ENCODE peak calls at places on chromosomes 4 and X, in eight cellular contexts. One of them, this sample, is unnamed.

GRCh38 chrX:118603981-118604380 is 108.4 kb downstream of the DOCK11 start:
- DNase-seq in tibial nerve: no peak
- DNase-seq in hepatocyte: peak; percentile 57
- DNase-seq in ascending aorta: peak; percentile 74
- DNase-seq in suprapubic skin: no peak
- DNase-seq in naive thymus-derived CD4-positive, alpha-beta T cell: peak; percentile 40
- DNase-seq in CD8-positive, alpha-beta memory T cell: peak; percentile 3
- DNase-seq in left lung: no peak
- DNase-seq in this sample: peak; percentile 28

GRCh38 chr4:337932-338758 is 531 bp downstream of the ZNF141 start:
- DNase-seq in tibial nerve: peak; percentile 15
- DNase-seq in hepatocyte: peak; percentile 70
- DNase-seq in ascending aorta: no peak
- DNase-seq in suprapubic skin: peak; percentile 76
- DNase-seq in naive thymus-derived CD4-positive, alpha-beta T cell: no peak
- DNase-seq in CD8-positive, alpha-beta memory T cell: peak; percentile 2
- DNase-seq in left lung: peak; percentile 89
- DNase-seq in this sample: peak; percentile 77

GRCh38 chr4:125313497-125313896 is 1.3 kb upstream of the FAT4 start:
- DNase-seq in tibial nerve: no peak
- DNase-seq in hepatocyte: peak; percentile 92
- DNase-seq in ascending aorta: peak; percentile 65
- DNase-seq in suprapubic skin: no peak
- DNase-seq in naive thymus-derived CD4-positive, alpha-beta T cell: peak; percentile 14
- DNase-seq in CD8-positive, alpha-beta memory T cell: no peak
- DNase-seq in left lung: no peak
- DNase-seq in this sample: no peak

GRCh38 chr4:104211657-104212056 is 283.0 kb downstream of the CXXC4 start:
- DNase-seq in tibial nerve: no peak
- DNase-seq in hepatocyte: no peak
- DNase-seq in ascending aorta: no peak
- DNase-seq in suprapubic skin: no peak
- DNase-seq in naive thymus-derived CD4-positive, alpha-beta T cell: no peak
- DNase-seq in CD8-positive, alpha-beta memory T cell: no peak
- DNase-seq in left lung: no peak
- DNase-seq in this sample: no peak

GRCh38 chr4:180335571-180335970 is 1907.6 kb upstream of the TENM3 start:
- DNase-seq in tibial nerve: no peak
- DNase-seq in hepatocyte: no peak
- DNase-seq in ascending aorta: no peak
- DNase-seq in suprapubic skin: no peak
- DNase-seq in naive thymus-derived CD4-positive, alpha-beta T cell: no peak
- DNase-seq in CD8-positive, alpha-beta memory T cell: no peak
- DNase-seq in left lung: no peak
- DNase-seq in this sample: no peak

GRCh38 chr4:32768664-32769389 is 2048.7 kb downstream of the PCDH7 start:
- DNase-seq in tibial nerve: no peak
- DNase-seq in hepatocyte: peak; percentile 22
- DNase-seq in ascending aorta: no peak
- DNase-seq in suprapubic skin: no peak
- DNase-seq in naive thymus-derived CD4-positive, alpha-beta T cell: no peak
- DNase-seq in CD8-positive, alpha-beta memory T cell: no peak
- DNase-seq in left lung: no peak
- DNase-seq in this sample: no peak

GRCh38 chr4:16226816-16227461 is 668 bp upstream of the TAPT1 start:
- DNase-seq in tibial nerve: peak; percentile 25
- DNase-seq in hepatocyte: peak; percentile 69
- DNase-seq in ascending aorta: peak; percentile 79
- DNase-seq in suprapubic skin: peak; percentile 76
- DNase-seq in naive thymus-derived CD4-positive, alpha-beta T cell: peak; percentile 49
- DNase-seq in CD8-positive, alpha-beta memory T cell: peak; percentile 28
- DNase-seq in left lung: peak; percentile 89
- DNase-seq in this sample: peak; percentile 74

GRCh38 chr4:183758006-183758734 is 99.1 kb downstream of the TRAPPC11 start:
- DNase-seq in tibial nerve: no peak
- DNase-seq in hepatocyte: peak; percentile 51
- DNase-seq in ascending aorta: no peak
- DNase-seq in suprapubic skin: no peak
- DNase-seq in naive thymus-derived CD4-positive, alpha-beta T cell: no peak
- DNase-seq in CD8-positive, alpha-beta memory T cell: no peak
- DNase-seq in left lung: peak; percentile 67
- DNase-seq in this sample: peak; percentile 61

GRCh38 chrX:63275127-63275526 is 76.0 kb downstream of the SPIN4 start:
- DNase-seq in tibial nerve: no peak
- DNase-seq in hepatocyte: peak; percentile 13
- DNase-seq in ascending aorta: peak; percentile 66
- DNase-seq in suprapubic skin: no peak
- DNase-seq in naive thymus-derived CD4-positive, alpha-beta T cell: no peak
- DNase-seq in CD8-positive, alpha-beta memory T cell: no peak
- DNase-seq in left lung: no peak
- DNase-seq in this sample: no peak

GRCh38 chr4:38106886-38107514 is 146.8 kb downstream of the PTTG2 start:
- DNase-seq in tibial nerve: no peak
- DNase-seq in hepatocyte: no peak
- DNase-seq in ascending aorta: no peak
- DNase-seq in suprapubic skin: no peak
- DNase-seq in naive thymus-derived CD4-positive, alpha-beta T cell: no peak
- DNase-seq in CD8-positive, alpha-beta memory T cell: no peak
- DNase-seq in left lung: no peak
- DNase-seq in this sample: peak; percentile 58

GRCh38 chr4:38109370-38109769 is 149.2 kb downstream of the PTTG2 start:
- DNase-seq in tibial nerve: no peak
- DNase-seq in hepatocyte: no peak
- DNase-seq in ascending aorta: no peak
- DNase-seq in suprapubic skin: no peak
- DNase-seq in naive thymus-derived CD4-positive, alpha-beta T cell: no peak
- DNase-seq in CD8-positive, alpha-beta memory T cell: no peak
- DNase-seq in left lung: no peak
- DNase-seq in this sample: no peak

GRCh38 chr4:38111717-38112116 is 151.5 kb downstream of the PTTG2 start:
- DNase-seq in tibial nerve: no peak
- DNase-seq in hepatocyte: no peak
- DNase-seq in ascending aorta: no peak
- DNase-seq in suprapubic skin: no peak
- DNase-seq in naive thymus-derived CD4-positive, alpha-beta T cell: no peak
- DNase-seq in CD8-positive, alpha-beta memory T cell: no peak
- DNase-seq in left lung: no peak
- DNase-seq in this sample: no peak

GRCh38 chr4:38111024-38111423 is 150.8 kb downstream of the PTTG2 start:
- DNase-seq in tibial nerve: no peak
- DNase-seq in hepatocyte: no peak
- DNase-seq in ascending aorta: no peak
- DNase-seq in suprapubic skin: no peak
- DNase-seq in naive thymus-derived CD4-positive, alpha-beta T cell: no peak
- DNase-seq in CD8-positive, alpha-beta memory T cell: no peak
- DNase-seq in left lung: no peak
- DNase-seq in this sample: no peak

GRCh38 chr4:38109896-38110295 is 149.7 kb downstream of the PTTG2 start:
- DNase-seq in tibial nerve: no peak
- DNase-seq in hepatocyte: peak; percentile 53
- DNase-seq in ascending aorta: no peak
- DNase-seq in suprapubic skin: no peak
- DNase-seq in naive thymus-derived CD4-positive, alpha-beta T cell: no peak
- DNase-seq in CD8-positive, alpha-beta memory T cell: no peak
- DNase-seq in left lung: no peak
- DNase-seq in this sample: no peak
- H3K4me1 ChIP-seq in tibial nerve: no peaks in the 10 kb centered on the region
- H3K4me1 ChIP-seq in hepatocyte: peaks cover 29% of the 10 kb centered on the region
- H3K4me1 ChIP-seq in ascending aorta: no peaks in the 10 kb centered on the region
- H3K4me1 ChIP-seq in suprapubic skin: peaks cover 16% of the 10 kb centered on the region
- H3K4me1 ChIP-seq in naive thymus-derived CD4-positive, alpha-beta T cell: no peaks in the 10 kb centered on the region
- H3K4me1 ChIP-seq in CD8-positive, alpha-beta memory T cell: no peaks in the 10 kb centered on the region
- H3K4me1 ChIP-seq in left lung: peaks cover 9% of the 10 kb centered on the region
- H3K4me1 ChIP-seq in this sample: peaks cover 17% of the 10 kb centered on the region

DNA sequence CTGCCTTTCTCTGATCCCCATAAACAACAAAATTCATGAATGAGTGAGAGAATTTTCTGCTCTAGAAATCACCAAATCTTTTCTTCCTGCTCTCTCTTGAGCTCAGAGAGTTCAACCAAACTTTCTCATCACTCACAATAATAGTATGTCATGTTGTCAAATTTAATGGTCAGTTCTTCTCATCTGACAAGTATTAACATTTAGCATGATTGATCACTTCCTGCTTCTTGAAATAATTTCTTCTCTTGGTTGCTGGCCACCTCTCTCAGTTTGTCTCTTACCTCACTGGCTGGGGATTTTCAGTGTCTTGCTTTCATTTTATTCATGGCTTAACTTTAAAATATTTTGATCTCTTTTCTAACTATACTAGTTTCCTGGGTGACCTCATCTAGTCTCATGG is 25.5 kb upstream of the FGF5 start:
- DNase-seq in tibial nerve: no peak
- DNase-seq in hepatocyte: no peak
- DNase-seq in ascending aorta: no peak
- DNase-seq in suprapubic skin: no peak
- DNase-seq in naive thymus-derived CD4-positive, alpha-beta T cell: no peak
- DNase-seq in CD8-positive, alpha-beta memory T cell: no peak
- DNase-seq in left lung: no peak
- DNase-seq in this sample: no peak
- H3K4me1 ChIP-seq in tibial nerve: no peaks in the 10 kb centered on the region
- H3K4me1 ChIP-seq in hepatocyte: no peaks in the 10 kb centered on the region
- H3K4me1 ChIP-seq in ascending aorta: no peaks in the 10 kb centered on the region
- H3K4me1 ChIP-seq in suprapubic skin: no peaks in the 10 kb centered on the region
- H3K4me1 ChIP-seq in naive thymus-derived CD4-positive, alpha-beta T cell: no peaks in the 10 kb centered on the region
- H3K4me1 ChIP-seq in CD8-positive, alpha-beta memory T cell: no peaks in the 10 kb centered on the region
- H3K4me1 ChIP-seq in left lung: no peaks in the 10 kb centered on the region
- H3K4me1 ChIP-seq in this sample: no peaks in the 10 kb centered on the region

DNA sequence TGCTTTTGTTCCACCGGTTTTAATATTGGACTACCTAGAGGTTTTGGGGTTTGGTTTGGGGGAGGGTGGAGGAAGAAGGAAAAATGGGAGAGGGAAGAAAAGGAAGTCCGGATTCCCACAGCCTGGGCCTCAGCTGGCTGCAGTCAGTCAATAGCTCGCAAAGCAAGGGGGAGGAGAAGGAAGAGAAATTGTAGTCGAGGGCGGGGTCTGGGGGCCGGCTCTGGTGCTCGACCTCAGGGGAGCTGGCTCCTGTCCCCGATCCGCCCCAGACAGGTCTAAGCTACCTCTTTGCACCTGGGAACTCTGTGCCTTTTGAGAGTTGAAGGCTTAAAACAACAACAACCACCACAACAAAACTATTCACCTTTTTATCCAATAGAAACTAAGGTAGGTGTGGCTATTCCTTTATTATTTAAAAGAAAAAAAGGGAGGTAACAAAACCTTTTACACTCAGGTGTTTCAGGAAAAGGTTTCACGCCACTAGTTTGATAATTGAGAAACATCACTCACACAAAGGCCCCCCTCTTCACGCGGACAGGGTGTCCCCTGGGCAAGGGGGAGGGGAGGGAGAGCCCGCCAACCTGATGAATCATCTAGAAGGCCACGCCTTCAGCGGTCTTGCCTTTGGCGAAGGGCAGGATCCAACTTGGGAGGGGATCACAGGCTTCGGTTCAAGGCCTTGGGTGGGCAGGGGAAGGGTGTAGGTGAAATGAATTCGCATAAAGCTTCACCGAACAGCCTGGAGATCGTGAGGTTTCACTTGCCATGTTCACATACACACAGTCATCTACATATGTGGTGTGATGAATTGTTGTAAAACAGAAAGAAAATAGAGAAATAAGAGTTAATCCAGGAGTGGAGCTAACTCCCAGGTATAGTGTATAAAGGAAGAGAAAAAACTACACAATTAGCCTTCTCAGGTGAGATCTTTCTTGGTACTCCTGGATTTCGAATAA is 1.7 kb upstream of the LNX1 start:
- DNase-seq in tibial nerve: no peak
- DNase-seq in hepatocyte: peak; percentile 87
- DNase-seq in ascending aorta: peak; percentile 64
- DNase-seq in suprapubic skin: peak; percentile 73
- DNase-seq in naive thymus-derived CD4-positive, alpha-beta T cell: no peak
- DNase-seq in CD8-positive, alpha-beta memory T cell: no peak
- DNase-seq in left lung: peak; percentile 73
- DNase-seq in this sample: peak; percentile 69
- H3K4me1 ChIP-seq in tibial nerve: no peaks in the 10 kb centered on the region
- H3K4me1 ChIP-seq in hepatocyte: peaks cover 27% of the 10 kb centered on the region
- H3K4me1 ChIP-seq in ascending aorta: no peaks in the 10 kb centered on the region
- H3K4me1 ChIP-seq in suprapubic skin: peaks cover 27% of the 10 kb centered on the region
- H3K4me1 ChIP-seq in naive thymus-derived CD4-positive, alpha-beta T cell: no peaks in the 10 kb centered on the region
- H3K4me1 ChIP-seq in CD8-positive, alpha-beta memory T cell: no peaks in the 10 kb centered on the region
- H3K4me1 ChIP-seq in left lung: peaks cover 11% of the 10 kb centered on the region
- H3K4me1 ChIP-seq in this sample: peaks cover 2% of the 10 kb centered on the region

GRCh38 chr4:39637572-39638357 is 900 bp downstream of the SMIM14 start:
- DNase-seq in tibial nerve: peak; percentile 28
- DNase-seq in hepatocyte: peak; percentile 73
- DNase-seq in ascending aorta: peak; percentile 78
- DNase-seq in suprapubic skin: no peak
- DNase-seq in naive thymus-derived CD4-positive, alpha-beta T cell: peak; percentile 36
- DNase-seq in CD8-positive, alpha-beta memory T cell: peak; percentile 9
- DNase-seq in left lung: peak; percentile 86
- DNase-seq in this sample: peak; percentile 63

GRCh38 chr4:39636786-39637185 is 1.9 kb downstream of the SMIM14 start:
- DNase-seq in tibial nerve: no peak
- DNase-seq in hepatocyte: no peak
- DNase-seq in ascending aorta: no peak
- DNase-seq in suprapubic skin: no peak
- DNase-seq in naive thymus-derived CD4-positive, alpha-beta T cell: no peak
- DNase-seq in CD8-positive, alpha-beta memory T cell: no peak
- DNase-seq in left lung: no peak
- DNase-seq in this sample: no peak

GRCh38 chr4:39635023-39635422 is 3.6 kb downstream of the SMIM14 start:
- DNase-seq in tibial nerve: no peak
- DNase-seq in hepatocyte: peak; percentile 30
- DNase-seq in ascending aorta: no peak
- DNase-seq in suprapubic skin: no peak
- DNase-seq in naive thymus-derived CD4-positive, alpha-beta T cell: no peak
- DNase-seq in CD8-positive, alpha-beta memory T cell: no peak
- DNase-seq in left lung: no peak
- DNase-seq in this sample: no peak

GRCh38 chr4:39641451-39641850 is 2.8 kb upstream of the SMIM14 start:
- DNase-seq in tibial nerve: no peak
- DNase-seq in hepatocyte: no peak
- DNase-seq in ascending aorta: no peak
- DNase-seq in suprapubic skin: no peak
- DNase-seq in naive thymus-derived CD4-positive, alpha-beta T cell: no peak
- DNase-seq in CD8-positive, alpha-beta memory T cell: no peak
- DNase-seq in left lung: no peak
- DNase-seq in this sample: no peak

DNA sequence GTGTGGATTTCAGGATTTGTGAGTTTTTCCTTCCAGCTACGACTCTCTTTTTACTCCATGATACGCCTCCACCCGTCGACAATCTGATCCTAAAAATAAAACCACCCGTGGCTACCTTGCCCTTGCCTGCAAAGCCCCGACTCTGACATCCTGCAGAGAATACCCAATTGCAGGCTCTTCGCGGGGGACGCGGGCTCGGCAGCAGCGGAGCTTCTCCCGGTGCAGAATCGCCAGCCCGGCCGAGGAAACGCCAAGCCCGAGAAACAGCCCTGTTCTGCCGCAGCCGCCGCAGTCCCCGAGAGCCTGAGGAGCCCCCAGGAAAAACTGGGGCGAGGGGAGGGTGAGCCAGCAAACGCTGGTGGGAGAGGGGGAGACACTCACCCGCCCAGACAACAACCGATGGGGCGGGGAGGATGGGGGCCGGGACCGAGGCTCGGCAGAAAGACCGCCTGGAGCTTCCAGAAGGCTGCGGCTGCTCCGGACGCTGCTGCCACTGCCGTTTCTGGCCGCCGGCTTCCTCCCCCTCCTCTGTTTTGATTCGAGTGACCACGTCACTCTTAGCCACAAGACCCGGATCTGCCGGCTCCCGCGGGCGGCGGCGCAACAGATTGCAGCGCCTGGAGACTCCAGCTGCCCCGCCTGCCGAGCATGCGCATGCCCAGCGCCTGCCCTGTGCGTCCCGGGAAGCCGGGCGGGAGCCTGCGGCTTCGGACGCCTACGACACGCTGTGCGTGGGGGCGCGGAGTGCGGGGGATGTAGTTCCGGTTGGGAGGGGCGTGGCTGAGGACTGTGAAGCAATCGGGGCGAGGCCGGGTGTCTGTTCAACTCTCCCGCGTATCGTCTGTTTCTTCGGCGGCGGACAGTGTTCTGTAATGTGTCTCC is at the start of gene SMIM14:
- DNase-seq in tibial nerve: peak; percentile 97
- DNase-seq in hepatocyte: peak; percentile 100
- DNase-seq in ascending aorta: peak; percentile 99
- DNase-seq in suprapubic skin: peak; percentile 99
- DNase-seq in naive thymus-derived CD4-positive, alpha-beta T cell: peak; percentile 79
- DNase-seq in CD8-positive, alpha-beta memory T cell: peak; percentile 91
- DNase-seq in left lung: peak; percentile 100
- DNase-seq in this sample: peak; percentile 99
- H3K4me1 ChIP-seq in tibial nerve: no peaks in the 10 kb centered on the region
- H3K4me1 ChIP-seq in hepatocyte: peaks cover 14% of the 10 kb centered on the region
- H3K4me1 ChIP-seq in ascending aorta: no peaks in the 10 kb centered on the region
- H3K4me1 ChIP-seq in suprapubic skin: peaks cover 36% of the 10 kb centered on the region
- H3K4me1 ChIP-seq in naive thymus-derived CD4-positive, alpha-beta T cell: peaks cover 13% of the 10 kb centered on the region
- H3K4me1 ChIP-seq in CD8-positive, alpha-beta memory T cell: peaks cover 18% of the 10 kb centered on the region
- H3K4me1 ChIP-seq in left lung: peaks cover 5% of the 10 kb centered on the region
- H3K4me1 ChIP-seq in this sample: peaks cover 3% of the 10 kb centered on the region